ENCODE peak calls at places on chromosomes 11 and 22, in nine cellular contexts. One of them, this sample, is unnamed.

GRCh38 chr11:75350743-75351540 is 519 bp downstream of the ARRB1 start:
- DNase-seq in astrocyte of the spinal cord: no peak
- DNase-seq in coronary artery: peak; percentile 72
- DNase-seq in heart right ventricle: peak; percentile 57
- DNase-seq in brain microvascular endothelial cell: no peak
- DNase-seq in BE2C: peak; percentile 72
- DNase-seq in A549: no peak
- DNase-seq in HFF-Myc: no peak
- DNase-seq in lung: peak; percentile 61
- DNase-seq in this sample: no peak

GRCh38 chr11:105935791-105936190 is 86.2 kb downstream of the MSANTD4 start:
- DNase-seq in astrocyte of the spinal cord: peak; percentile 61
- DNase-seq in coronary artery: no peak
- DNase-seq in heart right ventricle: no peak
- DNase-seq in brain microvascular endothelial cell: no peak
- DNase-seq in BE2C: no peak
- DNase-seq in A549: no peak
- DNase-seq in HFF-Myc: peak; percentile 35
- DNase-seq in lung: no peak
- DNase-seq in this sample: peak; percentile 12

GRCh38 chr11:117849781-117850414 is 25.4 kb upstream of the FXYD2 start:
- DNase-seq in astrocyte of the spinal cord: no peak
- DNase-seq in coronary artery: peak; percentile 52
- DNase-seq in heart right ventricle: no peak
- DNase-seq in brain microvascular endothelial cell: no peak
- DNase-seq in BE2C: no peak
- DNase-seq in A549: no peak
- DNase-seq in HFF-Myc: no peak
- DNase-seq in lung: no peak
- DNase-seq in this sample: no peak

GRCh38 chr11:10770626-10771254 is 19.7 kb downstream of the CTR9 start:
- DNase-seq in astrocyte of the spinal cord: peak; percentile 44
- DNase-seq in coronary artery: no peak
- DNase-seq in heart right ventricle: peak; percentile 47
- DNase-seq in brain microvascular endothelial cell: peak; percentile 50
- DNase-seq in BE2C: peak; percentile 65
- DNase-seq in A549: peak; percentile 72
- DNase-seq in HFF-Myc: peak; percentile 19
- DNase-seq in lung: no peak
- DNase-seq in this sample: peak; percentile 20

GRCh38 chr11:4577761-4578160 is 3.8 kb upstream of the OR52I2 start:
- DNase-seq in astrocyte of the spinal cord: no peak
- DNase-seq in coronary artery: no peak
- DNase-seq in heart right ventricle: no peak
- DNase-seq in brain microvascular endothelial cell: no peak
- DNase-seq in BE2C: no peak
- DNase-seq in A549: no peak
- DNase-seq in HFF-Myc: no peak
- DNase-seq in lung: no peak
- DNase-seq in this sample: no peak

GRCh38 chr11:88537613-88538012 is 200.1 kb upstream of the CTSC start:
- DNase-seq in astrocyte of the spinal cord: no peak
- DNase-seq in coronary artery: no peak
- DNase-seq in heart right ventricle: no peak
- DNase-seq in brain microvascular endothelial cell: no peak
- DNase-seq in BE2C: no peak
- DNase-seq in A549: no peak
- DNase-seq in HFF-Myc: no peak
- DNase-seq in lung: no peak
- DNase-seq in this sample: no peak

GRCh38 chr11:1766719-1767398 is 3.1 kb upstream of the CTSD start:
- DNase-seq in astrocyte of the spinal cord: no peak
- DNase-seq in coronary artery: no peak
- DNase-seq in heart right ventricle: no peak
- DNase-seq in brain microvascular endothelial cell: no peak
- DNase-seq in BE2C: no peak
- DNase-seq in A549: no peak
- DNase-seq in HFF-Myc: no peak
- DNase-seq in lung: no peak
- DNase-seq in this sample: no peak

GRCh38 chr11:43788394-43788793 is 92.2 kb upstream of the ALKBH3 start:
- DNase-seq in astrocyte of the spinal cord: no peak
- DNase-seq in coronary artery: no peak
- DNase-seq in heart right ventricle: no peak
- DNase-seq in brain microvascular endothelial cell: no peak
- DNase-seq in BE2C: no peak
- DNase-seq in A549: no peak
- DNase-seq in HFF-Myc: no peak
- DNase-seq in lung: no peak
- DNase-seq in this sample: no peak

GRCh38 chr11:108666373-108666772 is 1.5 kb downstream of the DDX10 start:
- DNase-seq in astrocyte of the spinal cord: no peak
- DNase-seq in coronary artery: no peak
- DNase-seq in heart right ventricle: no peak
- DNase-seq in brain microvascular endothelial cell: no peak
- DNase-seq in BE2C: no peak
- DNase-seq in A549: no peak
- DNase-seq in HFF-Myc: no peak
- DNase-seq in lung: no peak
- DNase-seq in this sample: no peak

GRCh38 chr22:28141614-28142013 is 222.6 kb upstream of the PITPNB start:
- DNase-seq in astrocyte of the spinal cord: peak; percentile 84
- DNase-seq in coronary artery: no peak
- DNase-seq in heart right ventricle: no peak
- DNase-seq in brain microvascular endothelial cell: peak; percentile 50
- DNase-seq in BE2C: no peak
- DNase-seq in A549: no peak
- DNase-seq in HFF-Myc: peak; percentile 32
- DNase-seq in lung: no peak
- DNase-seq in this sample: peak; percentile 84

GRCh38 chr11:126109941-126110731 is 47.5 kb upstream of the CDON start:
- DNase-seq in astrocyte of the spinal cord: peak; percentile 53
- DNase-seq in coronary artery: no peak
- DNase-seq in heart right ventricle: peak; percentile 43
- DNase-seq in brain microvascular endothelial cell: peak; percentile 5
- DNase-seq in BE2C: no peak
- DNase-seq in A549: no peak
- DNase-seq in HFF-Myc: no peak
- DNase-seq in lung: no peak
- DNase-seq in this sample: no peak

GRCh38 chr11:108997826-108998225 is 333.0 kb downstream of the DDX10 start:
- DNase-seq in astrocyte of the spinal cord: no peak
- DNase-seq in coronary artery: no peak
- DNase-seq in heart right ventricle: no peak
- DNase-seq in brain microvascular endothelial cell: no peak
- DNase-seq in BE2C: no peak
- DNase-seq in A549: no peak
- DNase-seq in HFF-Myc: no peak
- DNase-seq in lung: no peak
- DNase-seq in this sample: no peak

DNA sequence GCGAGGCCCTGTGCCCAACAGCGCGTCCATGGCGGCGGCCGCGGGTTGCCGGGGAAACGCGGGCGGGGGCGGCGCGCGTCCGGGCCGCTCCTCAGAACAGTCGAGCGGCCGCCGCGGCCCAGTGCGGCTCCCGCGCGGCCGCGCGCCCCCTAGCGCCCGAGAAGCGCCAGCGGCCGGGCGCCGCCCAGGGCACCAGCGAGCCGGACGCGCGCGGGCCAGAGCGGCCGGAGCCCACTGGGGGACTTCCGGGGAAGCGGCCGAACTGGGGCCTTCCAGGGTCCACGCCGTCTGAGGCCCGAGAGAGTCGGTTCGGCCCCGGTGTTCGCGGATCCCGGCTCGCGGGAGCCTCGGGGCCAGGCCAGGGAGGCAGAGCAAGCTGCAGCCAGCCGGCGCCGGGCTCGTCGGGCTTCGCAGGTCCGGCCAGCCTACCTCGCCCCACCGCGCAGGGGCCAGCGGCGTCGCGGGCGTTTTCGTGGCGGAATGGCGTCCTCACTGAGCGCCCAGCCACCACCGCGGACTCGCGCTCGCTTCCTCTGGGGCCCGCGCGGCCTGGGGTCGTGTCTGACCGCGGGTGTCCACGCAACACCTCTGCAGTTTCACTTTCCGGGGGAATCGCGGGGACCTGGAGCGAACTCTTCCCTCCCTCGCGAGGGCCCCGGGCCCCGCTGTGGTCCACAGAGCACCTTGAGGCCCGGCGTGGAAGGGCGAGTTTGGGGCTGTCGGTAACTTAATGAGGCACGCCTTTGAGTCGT is at the start of gene DENND6B:
- DNase-seq in astrocyte of the spinal cord: peak; percentile 68
- DNase-seq in coronary artery: peak; percentile 87
- DNase-seq in heart right ventricle: peak; percentile 85
- DNase-seq in brain microvascular endothelial cell: peak; percentile 32
- DNase-seq in BE2C: peak; percentile 86
- DNase-seq in A549: peak; percentile 49
- DNase-seq in HFF-Myc: no peak
- DNase-seq in lung: peak; percentile 77
- DNase-seq in this sample: peak; percentile 29
- TF ChIP-seq CTCF in astrocyte of the spinal cord: peak; percentile 18
- TF ChIP-seq CTCF in coronary artery: peak; percentile 39
- TF ChIP-seq CTCF in heart right ventricle: peak; percentile 50
- TF ChIP-seq CTCF in brain microvascular endothelial cell: peak; percentile 14
- TF ChIP-seq CTCF in BE2C: no peak
- TF ChIP-seq CTCF in A549: peak; percentile 84
- TF ChIP-seq CTCF in HFF-Myc: peak; percentile 31
- TF ChIP-seq CTCF in lung: peak; percentile 51
- TF ChIP-seq CTCF in this sample: peak; percentile 30

GRCh38 chr11:64865286-64866172 is 12.9 kb downstream of the EHD1 start:
- DNase-seq in astrocyte of the spinal cord: peak; percentile 88
- DNase-seq in coronary artery: no peak
- DNase-seq in heart right ventricle: no peak
- DNase-seq in brain microvascular endothelial cell: peak; percentile 80
- DNase-seq in BE2C: no peak
- DNase-seq in A549: no peak
- DNase-seq in HFF-Myc: no peak
- DNase-seq in lung: no peak
- DNase-seq in this sample: peak; percentile 80
- H3K4me3 ChIP-seq in astrocyte of the spinal cord: no peak overlapping the region
- H3K4me3 ChIP-seq in coronary artery: peak overlapping the region; percentile 62
- H3K4me3 ChIP-seq in heart right ventricle: peak overlapping the region; percentile 31
- H3K4me3 ChIP-seq in brain microvascular endothelial cell: no peak overlapping the region
- H3K4me3 ChIP-seq in BE2C: no peak overlapping the region
- H3K4me3 ChIP-seq in A549: no peak overlapping the region
- H3K4me3 ChIP-seq in HFF-Myc: no peak overlapping the region
- H3K4me3 ChIP-seq in lung: no peak overlapping the region
- H3K4me3 ChIP-seq in this sample: peak overlapping the region; percentile 6

GRCh38 chr11:47376183-47376542 is 2.2 kb downstream of the SPI1 start:
- DNase-seq in astrocyte of the spinal cord: no peak
- DNase-seq in coronary artery: no peak
- DNase-seq in heart right ventricle: no peak
- DNase-seq in brain microvascular endothelial cell: no peak
- DNase-seq in BE2C: no peak
- DNase-seq in A549: no peak
- DNase-seq in HFF-Myc: no peak
- DNase-seq in lung: no peak
- DNase-seq in this sample: no peak

GRCh38 chr11:47375546-47376085 is 2.7 kb downstream of the SPI1 start:
- DNase-seq in astrocyte of the spinal cord: no peak
- DNase-seq in coronary artery: no peak
- DNase-seq in heart right ventricle: no peak
- DNase-seq in brain microvascular endothelial cell: no peak
- DNase-seq in BE2C: no peak
- DNase-seq in A549: no peak
- DNase-seq in HFF-Myc: no peak
- DNase-seq in lung: no peak
- DNase-seq in this sample: no peak

GRCh38 chr11:47377571-47378010 is 756 bp downstream of the SPI1 start:
- DNase-seq in astrocyte of the spinal cord: no peak
- DNase-seq in coronary artery: no peak
- DNase-seq in heart right ventricle: no peak
- DNase-seq in brain microvascular endothelial cell: no peak
- DNase-seq in BE2C: no peak
- DNase-seq in A549: no peak
- DNase-seq in HFF-Myc: no peak
- DNase-seq in lung: no peak
- DNase-seq in this sample: no peak

GRCh38 chr11:47378011-47378835 is at the start of gene SPI1:
- DNase-seq in astrocyte of the spinal cord: no peak
- DNase-seq in coronary artery: no peak
- DNase-seq in heart right ventricle: peak; percentile 37
- DNase-seq in brain microvascular endothelial cell: no peak
- DNase-seq in BE2C: peak; percentile 23
- DNase-seq in A549: no peak
- DNase-seq in HFF-Myc: no peak
- DNase-seq in lung: peak; percentile 78
- DNase-seq in this sample: no peak

GRCh38 chr11:47376543-47377371 is 1.6 kb downstream of the SPI1 start:
- DNase-seq in astrocyte of the spinal cord: no peak
- DNase-seq in coronary artery: no peak
- DNase-seq in heart right ventricle: no peak
- DNase-seq in brain microvascular endothelial cell: no peak
- DNase-seq in BE2C: no peak
- DNase-seq in A549: no peak
- DNase-seq in HFF-Myc: no peak
- DNase-seq in lung: peak; percentile 63
- DNase-seq in this sample: no peak
- TF ChIP-seq CTCF in astrocyte of the spinal cord: no peak
- TF ChIP-seq CTCF in coronary artery: no peak
- TF ChIP-seq CTCF in heart right ventricle: no peak
- TF ChIP-seq CTCF in brain microvascular endothelial cell: no peak
- TF ChIP-seq CTCF in BE2C: no peak
- TF ChIP-seq CTCF in A549: no peak
- TF ChIP-seq CTCF in HFF-Myc: no peak
- TF ChIP-seq CTCF in lung: no peak
- TF ChIP-seq CTCF in this sample: no peak

DNA sequence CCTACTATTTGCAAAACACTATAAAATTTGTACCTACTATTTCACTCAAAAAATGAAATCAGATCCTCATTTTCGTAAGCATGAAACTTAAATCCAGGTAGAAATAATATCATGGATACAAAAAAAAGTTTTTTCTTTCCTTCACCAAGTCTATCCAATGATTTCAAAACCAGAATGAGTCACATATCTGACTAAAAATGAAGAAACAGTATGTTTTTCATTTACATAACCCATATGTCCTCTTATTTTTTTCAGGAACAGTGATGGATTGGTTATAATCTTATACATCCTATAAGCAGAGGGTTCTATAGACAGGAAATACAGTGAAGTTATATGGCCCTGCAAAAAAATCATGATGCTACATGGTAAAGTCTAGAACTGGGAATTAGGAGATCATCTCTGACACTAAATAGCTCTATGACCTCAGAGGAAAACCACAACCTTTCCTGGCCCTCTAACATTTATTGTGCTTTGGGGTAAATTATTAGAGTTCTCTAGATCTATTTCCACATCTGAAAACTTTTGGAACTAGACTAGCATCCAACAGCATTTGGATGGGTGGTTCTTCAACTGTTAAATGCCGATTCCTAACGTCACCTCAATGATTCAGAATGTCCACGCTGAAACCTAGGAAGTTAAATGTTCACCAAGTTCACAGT is 10.9 kb downstream of the MTMR2 start:
- DNase-seq in astrocyte of the spinal cord: peak; percentile 61
- DNase-seq in coronary artery: no peak
- DNase-seq in heart right ventricle: no peak
- DNase-seq in brain microvascular endothelial cell: no peak
- DNase-seq in BE2C: no peak
- DNase-seq in A549: no peak
- DNase-seq in HFF-Myc: no peak
- DNase-seq in lung: no peak
- DNase-seq in this sample: no peak
- H3K4me3 ChIP-seq in astrocyte of the spinal cord: no peak overlapping the region
- H3K4me3 ChIP-seq in coronary artery: no peak overlapping the region
- H3K4me3 ChIP-seq in heart right ventricle: no peak overlapping the region
- H3K4me3 ChIP-seq in brain microvascular endothelial cell: no peak overlapping the region
- H3K4me3 ChIP-seq in BE2C: no peak overlapping the region
- H3K4me3 ChIP-seq in A549: no peak overlapping the region
- H3K4me3 ChIP-seq in HFF-Myc: no peak overlapping the region
- H3K4me3 ChIP-seq in lung: no peak overlapping the region
- H3K4me3 ChIP-seq in this sample: no peak overlapping the region

GRCh38 chr11:78149646-78150045 is 10.2 kb upstream of the ALG8 start:
- DNase-seq in astrocyte of the spinal cord: peak; percentile 56
- DNase-seq in coronary artery: no peak
- DNase-seq in heart right ventricle: no peak
- DNase-seq in brain microvascular endothelial cell: peak; percentile 72
- DNase-seq in BE2C: no peak
- DNase-seq in A549: peak; percentile 18
- DNase-seq in HFF-Myc: no peak
- DNase-seq in lung: no peak
- DNase-seq in this sample: no peak
- TF ChIP-seq CTCF in astrocyte of the spinal cord: peak; percentile 48
- TF ChIP-seq CTCF in coronary artery: no peak
- TF ChIP-seq CTCF in heart right ventricle: peak; percentile 63
- TF ChIP-seq CTCF in brain microvascular endothelial cell: peak; percentile 56
- TF ChIP-seq CTCF in BE2C: peak; percentile 45
- TF ChIP-seq CTCF in A549: peak; percentile 39
- TF ChIP-seq CTCF in HFF-Myc: peak; percentile 19
- TF ChIP-seq CTCF in lung: no peak
- TF ChIP-seq CTCF in this sample: peak; percentile 32